ENCODE peak calls at places on chromosomes 16 and 17, in eight cellular contexts. One of them, this sample, is unnamed.

GRCh38 chr16:31365131-31365865 is 10.3 kb downstream of the ITGAX start:
- DNase-seq in lower lobe of right lung: no peak
- DNase-seq in left kidney: no peak
- DNase-seq in pancreas: no peak
- DNase-seq in naive thymus-derived CD4-positive, alpha-beta T cell: no peak
- DNase-seq in activated naive CD8-positive, alpha-beta T cell treated with anti-CD3 and anti-CD28 coated beads for 36 hours: no peak
- DNase-seq in NCI-H1694 treated with DMSO at 0.1 percent for 48 hours: no peak
- DNase-seq in fibroblast of gingiva: no peak
- DNase-seq in this sample: peak

GRCh38 chr16:918068-918467 is 52.7 kb downstream of the LMF1 start:
- DNase-seq in lower lobe of right lung: no peak
- DNase-seq in left kidney: peak
- DNase-seq in pancreas: no peak
- DNase-seq in fibroblast of gingiva: no peak
- DNase-seq in NCI-H1694 treated with DMSO at 0.1 percent for 48 hours: no peak
- DNase-seq in naive thymus-derived CD4-positive, alpha-beta T cell: no peak
- DNase-seq in activated naive CD8-positive, alpha-beta T cell treated with anti-CD3 and anti-CD28 coated beads for 36 hours: no peak
- DNase-seq in this sample: no peak

GRCh38 chr17:82884341-82884871 is 44.6 kb upstream of the ZNF750 start:
- DNase-seq in lower lobe of right lung: no peak
- DNase-seq in left kidney: no peak
- DNase-seq in naive thymus-derived CD4-positive, alpha-beta T cell: no peak
- DNase-seq in fibroblast of gingiva: no peak
- DNase-seq in NCI-H1694 treated with DMSO at 0.1 percent for 48 hours: no peak
- DNase-seq in activated naive CD8-positive, alpha-beta T cell treated with anti-CD3 and anti-CD28 coated beads for 36 hours: no peak
- DNase-seq in pancreas: no peak
- DNase-seq in this sample: peak

GRCh38 chr17:63032141-63032540 is 66.1 kb downstream of the TANC2 start:
- DNase-seq in fibroblast of gingiva: no peak
- DNase-seq in activated naive CD8-positive, alpha-beta T cell treated with anti-CD3 and anti-CD28 coated beads for 36 hours: no peak
- DNase-seq in lower lobe of right lung: no peak
- DNase-seq in naive thymus-derived CD4-positive, alpha-beta T cell: no peak
- DNase-seq in NCI-H1694 treated with DMSO at 0.1 percent for 48 hours: no peak
- DNase-seq in left kidney: no peak
- DNase-seq in pancreas: no peak
- DNase-seq in this sample: no peak

GRCh38 chr17:32266389-32267269 is 997 bp downstream of the RHBDL3 start:
- DNase-seq in fibroblast of gingiva: no peak
- DNase-seq in naive thymus-derived CD4-positive, alpha-beta T cell: no peak
- DNase-seq in lower lobe of right lung: peak
- DNase-seq in activated naive CD8-positive, alpha-beta T cell treated with anti-CD3 and anti-CD28 coated beads for 36 hours: peak
- DNase-seq in left kidney: peak
- DNase-seq in pancreas: no peak
- DNase-seq in NCI-H1694 treated with DMSO at 0.1 percent for 48 hours: no peak
- DNase-seq in this sample: peak

GRCh38 chr17:17280613-17281549 is at the start of gene COPS3:
- DNase-seq in activated naive CD8-positive, alpha-beta T cell treated with anti-CD3 and anti-CD28 coated beads for 36 hours: peak
- DNase-seq in pancreas: peak
- DNase-seq in naive thymus-derived CD4-positive, alpha-beta T cell: peak
- DNase-seq in left kidney: peak
- DNase-seq in NCI-H1694 treated with DMSO at 0.1 percent for 48 hours: peak
- DNase-seq in lower lobe of right lung: peak
- DNase-seq in fibroblast of gingiva: peak
- DNase-seq in this sample: peak

GRCh38 chr17:9522074-9522473 is 53.5 kb downstream of the STX8 start:
- DNase-seq in fibroblast of gingiva: peak
- DNase-seq in NCI-H1694 treated with DMSO at 0.1 percent for 48 hours: peak
- DNase-seq in activated naive CD8-positive, alpha-beta T cell treated with anti-CD3 and anti-CD28 coated beads for 36 hours: no peak
- DNase-seq in pancreas: no peak
- DNase-seq in lower lobe of right lung: no peak
- DNase-seq in left kidney: peak
- DNase-seq in naive thymus-derived CD4-positive, alpha-beta T cell: no peak
- DNase-seq in this sample: peak

GRCh38 chr16:569445-570254 is at the start of gene PIGQ:
- DNase-seq in fibroblast of gingiva: peak
- DNase-seq in naive thymus-derived CD4-positive, alpha-beta T cell: peak
- DNase-seq in NCI-H1694 treated with DMSO at 0.1 percent for 48 hours: peak
- DNase-seq in pancreas: peak
- DNase-seq in left kidney: peak
- DNase-seq in lower lobe of right lung: peak
- DNase-seq in activated naive CD8-positive, alpha-beta T cell treated with anti-CD3 and anti-CD28 coated beads for 36 hours: peak
- DNase-seq in this sample: peak

GRCh38 chr16:50948268-50948667 is 202.8 kb downstream of the SALL1 start:
- DNase-seq in naive thymus-derived CD4-positive, alpha-beta T cell: no peak
- DNase-seq in lower lobe of right lung: no peak
- DNase-seq in pancreas: no peak
- DNase-seq in fibroblast of gingiva: no peak
- DNase-seq in activated naive CD8-positive, alpha-beta T cell treated with anti-CD3 and anti-CD28 coated beads for 36 hours: no peak
- DNase-seq in left kidney: no peak
- DNase-seq in NCI-H1694 treated with DMSO at 0.1 percent for 48 hours: no peak
- DNase-seq in this sample: no peak

GRCh38 chr17:7001562-7001961 is 5.7 kb downstream of the ALOX12 start:
- DNase-seq in lower lobe of right lung: no peak
- DNase-seq in pancreas: no peak
- DNase-seq in NCI-H1694 treated with DMSO at 0.1 percent for 48 hours: no peak
- DNase-seq in activated naive CD8-positive, alpha-beta T cell treated with anti-CD3 and anti-CD28 coated beads for 36 hours: peak
- DNase-seq in fibroblast of gingiva: no peak
- DNase-seq in naive thymus-derived CD4-positive, alpha-beta T cell: no peak
- DNase-seq in left kidney: peak
- DNase-seq in this sample: peak

GRCh38 chr16:85395207-85395912 is 217.8 kb upstream of the GSE1 start:
- DNase-seq in pancreas: peak
- DNase-seq in lower lobe of right lung: peak
- DNase-seq in left kidney: peak
- DNase-seq in fibroblast of gingiva: peak
- DNase-seq in activated naive CD8-positive, alpha-beta T cell treated with anti-CD3 and anti-CD28 coated beads for 36 hours: no peak
- DNase-seq in naive thymus-derived CD4-positive, alpha-beta T cell: no peak
- DNase-seq in NCI-H1694 treated with DMSO at 0.1 percent for 48 hours: peak
- DNase-seq in this sample: no peak

GRCh38 chr16:68373528-68374250 is 62.9 kb downstream of the PRMT7 start:
- DNase-seq in left kidney: no peak
- DNase-seq in naive thymus-derived CD4-positive, alpha-beta T cell: no peak
- DNase-seq in pancreas: no peak
- DNase-seq in lower lobe of right lung: peak
- DNase-seq in NCI-H1694 treated with DMSO at 0.1 percent for 48 hours: no peak
- DNase-seq in activated naive CD8-positive, alpha-beta T cell treated with anti-CD3 and anti-CD28 coated beads for 36 hours: no peak
- DNase-seq in fibroblast of gingiva: no peak
- DNase-seq in this sample: no peak

GRCh38 chr16:70574595-70575271 is 51.1 kb downstream of the SF3B3 start:
- DNase-seq in NCI-H1694 treated with DMSO at 0.1 percent for 48 hours: no peak
- DNase-seq in activated naive CD8-positive, alpha-beta T cell treated with anti-CD3 and anti-CD28 coated beads for 36 hours: no peak
- DNase-seq in left kidney: no peak
- DNase-seq in naive thymus-derived CD4-positive, alpha-beta T cell: no peak
- DNase-seq in fibroblast of gingiva: no peak
- DNase-seq in pancreas: no peak
- DNase-seq in lower lobe of right lung: no peak
- DNase-seq in this sample: no peak